ENCODE peak calls at places on chromosome 1, in six cellular contexts. One of them, this sample, is unnamed. For H3K4me1, the result is how much of the 10 kb centered on the place peaks cover.

GRCh38 chr1:7172804-7173203 is 387.6 kb downstream of the CAMTA1 start:
- DNase-seq in A549: no peak
- DNase-seq in testis: peak
- DNase-seq in GM23248: no peak
- DNase-seq in neural progenitor cell: no peak
- DNase-seq in fibroblast of lung: no peak
- DNase-seq in this sample: no peak

GRCh38 chr1:77040817-77041216 is 173.5 kb downstream of the ST6GALNAC5 start:
- DNase-seq in A549: no peak
- DNase-seq in testis: no peak
- DNase-seq in GM23248: no peak
- DNase-seq in neural progenitor cell: no peak
- DNase-seq in fibroblast of lung: no peak
- DNase-seq in this sample: no peak

GRCh38 chr1:178818416-178818815 is 52.5 kb downstream of the ANGPTL1 start:
- DNase-seq in A549: no peak
- DNase-seq in testis: no peak
- DNase-seq in GM23248: peak
- DNase-seq in neural progenitor cell: no peak
- DNase-seq in fibroblast of lung: peak
- DNase-seq in this sample: no peak

GRCh38 chr1:43650306-43650941 is 475 bp downstream of the KDM4A start:
- DNase-seq in A549: peak
- DNase-seq in testis: peak
- DNase-seq in GM23248: peak
- DNase-seq in neural progenitor cell: peak
- DNase-seq in fibroblast of lung: peak
- DNase-seq in this sample: peak

GRCh38 chr1:45490121-45490622 is 791 bp downstream of the TESK2 start:
- DNase-seq in A549: no peak
- DNase-seq in testis: no peak
- DNase-seq in GM23248: peak
- DNase-seq in neural progenitor cell: no peak
- DNase-seq in fibroblast of lung: peak
- DNase-seq in this sample: no peak

GRCh38 chr1:148318123-148318899 is 164.8 kb downstream of the PPIAL4G start:
- DNase-seq in A549: no peak
- DNase-seq in testis: no peak
- DNase-seq in GM23248: peak
- DNase-seq in neural progenitor cell: peak
- DNase-seq in fibroblast of lung: peak
- DNase-seq in this sample: no peak

GRCh38 chr1:56799605-56800398 is 19.4 kb downstream of the FYB2 start:
- DNase-seq in A549: no peak
- DNase-seq in testis: no peak
- DNase-seq in GM23248: peak
- DNase-seq in neural progenitor cell: no peak
- DNase-seq in fibroblast of lung: peak
- DNase-seq in this sample: no peak

GRCh38 chr1:107765484-107765883 is 199.5 kb downstream of the VAV3 start:
- DNase-seq in A549: no peak
- DNase-seq in testis: no peak
- DNase-seq in GM23248: no peak
- DNase-seq in neural progenitor cell: no peak
- DNase-seq in fibroblast of lung: no peak
- DNase-seq in this sample: no peak

GRCh38 chr1:229621663-229622062 is 4.3 kb downstream of the TAF5L start:
- DNase-seq in A549: no peak
- DNase-seq in testis: no peak
- DNase-seq in GM23248: peak
- DNase-seq in neural progenitor cell: no peak
- DNase-seq in fibroblast of lung: peak
- DNase-seq in this sample: no peak

GRCh38 chr1:47317841-47318240 is 3.9 kb upstream of the STIL start:
- DNase-seq in A549: no peak
- DNase-seq in testis: no peak
- DNase-seq in GM23248: peak
- DNase-seq in neural progenitor cell: no peak
- DNase-seq in fibroblast of lung: peak
- DNase-seq in this sample: no peak

GRCh38 chr1:38571726-38572125 is 287.8 kb downstream of the RRAGC start:
- DNase-seq in A549: no peak
- DNase-seq in testis: no peak
- DNase-seq in GM23248: no peak
- DNase-seq in neural progenitor cell: no peak
- DNase-seq in fibroblast of lung: no peak
- DNase-seq in this sample: no peak

GRCh38 chr1:212754193-212754592 is 37.4 kb downstream of the NSL1 start:
- DNase-seq in A549: no peak
- DNase-seq in testis: no peak
- DNase-seq in GM23248: no peak
- DNase-seq in neural progenitor cell: no peak
- DNase-seq in fibroblast of lung: no peak
- DNase-seq in this sample: no peak

GRCh38 chr1:212754715-212755114 is 36.9 kb downstream of the NSL1 start:
- DNase-seq in A549: no peak
- DNase-seq in testis: no peak
- DNase-seq in GM23248: no peak
- DNase-seq in neural progenitor cell: no peak
- DNase-seq in fibroblast of lung: no peak
- DNase-seq in this sample: peak

GRCh38 chr1:212753766-212754165 is 37.8 kb downstream of the NSL1 start:
- DNase-seq in A549: no peak
- DNase-seq in testis: no peak
- DNase-seq in GM23248: no peak
- DNase-seq in neural progenitor cell: no peak
- DNase-seq in fibroblast of lung: no peak
- DNase-seq in this sample: no peak

GRCh38 chr1:212752934-212753497 is 38.6 kb downstream of the NSL1 start:
- DNase-seq in A549: no peak
- DNase-seq in testis: no peak
- DNase-seq in GM23248: peak
- DNase-seq in neural progenitor cell: no peak
- DNase-seq in fibroblast of lung: peak
- DNase-seq in this sample: no peak

DNA sequence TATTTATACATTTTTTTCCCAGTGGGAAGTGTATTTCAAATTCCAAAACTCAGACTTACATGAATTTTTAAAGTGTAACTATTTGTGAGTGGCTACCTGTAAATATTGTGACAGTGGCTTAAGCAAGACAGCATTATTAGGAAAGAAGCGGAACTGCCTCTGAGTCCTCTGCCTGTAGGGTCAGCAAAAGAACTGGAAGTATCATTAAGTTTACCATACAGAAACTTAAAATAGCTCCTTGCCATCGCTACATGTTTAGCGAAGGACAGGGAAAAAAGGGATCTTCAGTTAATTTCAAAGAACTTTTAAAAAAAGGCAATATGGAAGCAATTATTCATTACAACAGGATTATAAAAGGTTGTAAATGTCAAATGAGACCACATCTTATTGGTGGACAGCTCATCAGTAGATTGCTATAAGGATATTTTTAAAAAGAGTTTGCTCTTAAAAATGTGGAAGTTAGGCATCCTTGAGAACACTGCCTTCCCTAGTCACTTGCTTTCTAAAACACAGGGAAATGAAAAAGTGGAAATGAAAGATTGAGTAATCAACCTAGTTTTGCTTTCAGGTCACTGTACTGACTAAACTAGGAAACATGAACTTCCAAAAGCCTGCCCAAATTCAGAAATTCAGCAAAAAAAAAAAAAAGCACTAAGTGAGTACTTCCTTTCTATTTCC is 39.2 kb downstream of the NSL1 start:
- DNase-seq in A549: no peak
- DNase-seq in testis: no peak
- DNase-seq in GM23248: peak
- DNase-seq in neural progenitor cell: no peak
- DNase-seq in fibroblast of lung: peak
- DNase-seq in this sample: no peak
- H3K4me1 ChIP-seq in A549: under half
- H3K4me1 ChIP-seq in testis: under half
- H3K4me1 ChIP-seq in GM23248: under half
- H3K4me1 ChIP-seq in neural progenitor cell: under half
- H3K4me1 ChIP-seq in fibroblast of lung: under half
- H3K4me1 ChIP-seq in this sample: under half

GRCh38 chr1:9241891-9242290 is 7.3 kb downstream of the H6PD start:
- DNase-seq in A549: no peak
- DNase-seq in testis: no peak
- DNase-seq in GM23248: no peak
- DNase-seq in neural progenitor cell: no peak
- DNase-seq in fibroblast of lung: no peak
- DNase-seq in this sample: no peak

GRCh38 chr1:9239622-9240401 is 5.2 kb downstream of the H6PD start:
- DNase-seq in A549: no peak
- DNase-seq in testis: peak
- DNase-seq in GM23248: peak
- DNase-seq in neural progenitor cell: peak
- DNase-seq in fibroblast of lung: peak
- DNase-seq in this sample: no peak

GRCh38 chr1:9240914-9241820 is 6.6 kb downstream of the H6PD start:
- DNase-seq in A549: no peak
- DNase-seq in testis: no peak
- DNase-seq in GM23248: no peak
- DNase-seq in neural progenitor cell: no peak
- DNase-seq in fibroblast of lung: no peak
- DNase-seq in this sample: no peak

GRCh38 chr1:9244501-9245229 is 10.1 kb downstream of the H6PD start:
- DNase-seq in A549: no peak
- DNase-seq in testis: no peak
- DNase-seq in GM23248: no peak
- DNase-seq in neural progenitor cell: no peak
- DNase-seq in fibroblast of lung: no peak
- DNase-seq in this sample: no peak

GRCh38 chr1:9242338-9242969 is 7.9 kb downstream of the H6PD start:
- DNase-seq in A549: no peak
- DNase-seq in testis: peak
- DNase-seq in GM23248: no peak
- DNase-seq in neural progenitor cell: no peak
- DNase-seq in fibroblast of lung: no peak
- DNase-seq in this sample: no peak
- H3K4me1 ChIP-seq in A549: under half
- H3K4me1 ChIP-seq in testis: half or more
- H3K4me1 ChIP-seq in GM23248: under half
- H3K4me1 ChIP-seq in neural progenitor cell: under half
- H3K4me1 ChIP-seq in fibroblast of lung: under half
- H3K4me1 ChIP-seq in this sample: under half

DNA sequence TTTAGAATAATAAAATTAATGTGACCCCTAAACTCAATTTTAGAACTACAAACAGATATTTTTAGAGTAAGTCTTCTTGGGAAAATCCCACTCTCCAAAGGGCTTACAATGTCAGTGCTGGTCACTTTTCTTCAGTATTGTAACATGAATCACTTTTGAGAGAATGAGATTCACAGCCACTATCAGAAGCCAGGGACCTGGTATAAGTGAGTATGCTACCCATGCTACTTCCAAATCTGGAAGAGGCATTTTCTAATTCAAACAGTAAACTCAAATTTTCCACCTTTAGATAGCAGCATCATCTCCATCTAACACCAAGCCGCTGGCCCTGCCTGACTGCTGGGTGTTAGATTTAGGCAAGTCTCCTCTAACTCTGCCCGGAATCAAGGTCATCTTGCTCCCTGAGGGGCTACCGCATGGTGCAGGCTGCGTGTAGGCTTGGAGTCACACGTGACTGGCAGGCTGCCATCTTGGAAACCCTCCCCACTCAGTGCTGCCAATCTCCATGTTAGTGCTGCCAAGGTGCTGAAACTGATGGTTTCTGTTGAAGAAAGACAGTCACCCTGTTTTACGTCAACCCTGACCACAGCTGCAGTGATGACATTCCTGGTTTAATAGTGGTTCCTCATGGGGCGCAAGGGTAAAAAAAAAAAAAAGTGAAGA is 882.9 kb upstream of the B3GALT2 start:
- DNase-seq in A549: no peak
- DNase-seq in testis: peak
- DNase-seq in GM23248: no peak
- DNase-seq in neural progenitor cell: no peak
- DNase-seq in fibroblast of lung: peak
- DNase-seq in this sample: peak
- H3K4me1 ChIP-seq in A549: under half
- H3K4me1 ChIP-seq in testis: under half
- H3K4me1 ChIP-seq in GM23248: under half
- H3K4me1 ChIP-seq in neural progenitor cell: under half
- H3K4me1 ChIP-seq in fibroblast of lung: under half
- H3K4me1 ChIP-seq in this sample: under half

GRCh38 chr1:153961421-153961820 is 1.9 kb downstream of the SLC39A1 start:
- DNase-seq in A549: no peak
- DNase-seq in testis: no peak
- DNase-seq in GM23248: no peak
- DNase-seq in neural progenitor cell: no peak
- DNase-seq in fibroblast of lung: no peak
- DNase-seq in this sample: no peak

GRCh38 chr1:153963030-153963849 is at the start of gene SLC39A1:
- DNase-seq in A549: peak
- DNase-seq in testis: peak
- DNase-seq in GM23248: peak
- DNase-seq in neural progenitor cell: peak
- DNase-seq in fibroblast of lung: peak
- DNase-seq in this sample: peak

GRCh38 chr1:153967109-153967999 is at the start of gene CREB3L4:
- DNase-seq in A549: peak
- DNase-seq in testis: peak
- DNase-seq in GM23248: peak
- DNase-seq in neural progenitor cell: peak
- DNase-seq in fibroblast of lung: peak
- DNase-seq in this sample: peak

GRCh38 chr1:153962088-153963029 is 978 bp downstream of the SLC39A1 start:
- DNase-seq in A549: peak
- DNase-seq in testis: no peak
- DNase-seq in GM23248: peak
- DNase-seq in neural progenitor cell: no peak
- DNase-seq in fibroblast of lung: peak
- DNase-seq in this sample: no peak

DNA sequence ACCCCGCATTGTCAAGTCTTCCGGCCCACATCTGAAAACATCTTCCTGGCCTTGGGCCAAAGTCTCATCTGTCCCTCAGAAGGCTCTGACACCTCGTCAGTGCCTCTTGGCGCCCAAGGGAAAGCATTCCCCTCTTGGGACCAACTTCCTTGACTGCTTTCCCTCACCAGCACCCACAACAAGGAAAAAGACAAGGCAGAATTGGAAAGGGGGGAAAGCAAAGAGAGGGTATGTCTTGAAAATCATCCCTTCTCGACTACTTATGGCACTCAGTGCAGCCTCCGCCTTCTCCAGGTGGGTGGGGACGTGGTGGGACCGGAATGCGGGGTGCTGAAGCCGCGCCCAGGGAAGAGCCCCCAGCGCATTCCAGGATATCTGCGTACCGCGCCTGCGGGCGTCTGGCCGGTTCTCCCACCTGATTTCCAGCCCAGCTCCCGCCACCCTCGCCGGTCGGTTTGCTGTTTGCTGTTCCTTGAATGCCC is 554 bp upstream of the SLC39A1 start:
- DNase-seq in A549: peak
- DNase-seq in testis: peak
- DNase-seq in GM23248: peak
- DNase-seq in neural progenitor cell: peak
- DNase-seq in fibroblast of lung: peak
- DNase-seq in this sample: no peak
- H3K4me1 ChIP-seq in A549: under half
- H3K4me1 ChIP-seq in testis: half or more
- H3K4me1 ChIP-seq in GM23248: under half
- H3K4me1 ChIP-seq in neural progenitor cell: under half
- H3K4me1 ChIP-seq in fibroblast of lung: under half
- H3K4me1 ChIP-seq in this sample: under half

GRCh38 chr1:234722267-234722704 is 112.3 kb upstream of the IRF2BP2 start:
- DNase-seq in A549: no peak
- DNase-seq in testis: no peak
- DNase-seq in GM23248: no peak
- DNase-seq in neural progenitor cell: no peak
- DNase-seq in fibroblast of lung: no peak
- DNase-seq in this sample: no peak
- H3K4me1 ChIP-seq in A549: half or more
- H3K4me1 ChIP-seq in testis: half or more
- H3K4me1 ChIP-seq in GM23248: under half
- H3K4me1 ChIP-seq in neural progenitor cell: half or more
- H3K4me1 ChIP-seq in fibroblast of lung: under half
- H3K4me1 ChIP-seq in this sample: half or more